ENCODE peak calls at places on chromosome 21, in eight cellular contexts. K, T, Y, D, E, W, X and F are unnamed samples.

GRCh38 chr21:41361786-41362604 is at the start of gene MX2:
- DNase-seq in K (peak), T (no peak), Y (peak), D (no peak), E (peak), W (peak), X (peak), F (peak)

GRCh38 chr21:32708069-32708468 is 19.7 kb downstream of the SYNJ1 start:
- DNase-seq in K (no peak), T (no peak), Y (no peak), D (no peak), E (no peak), W (no peak), X (no peak), F (no peak)

GRCh38 chr21:41255190-41255589 is 61.4 kb upstream of the FAM3B start:
- DNase-seq in K (no peak), T (no peak), Y (no peak), D (no peak), E (no peak), W (no peak), X (no peak), F (no peak)

GRCh38 chr21:42748620-42749176 is 95.3 kb downstream of the PDE9A start:
- DNase-seq in K (no peak), T (no peak), Y (no peak), D (no peak), E (no peak), W (no peak), X (no peak), F (no peak)

GRCh38 chr21:42988234-42988965 is 14.0 kb downstream of the PKNOX1 start:
- DNase-seq in K (peak), T (no peak), Y (peak), D (no peak), E (no peak), W (peak), X (no peak), F (no peak)

GRCh38 chr21:45872902-45873301 is 108.7 kb upstream of the COL6A1 start:
- DNase-seq in K (no peak), T (no peak), Y (no peak), D (no peak), E (no peak), W (no peak), X (no peak), F (no peak)

GRCh38 chr21:15688016-15688415 is 41.8 kb upstream of the USP25 start:
- DNase-seq in K (peak), T (no peak), Y (no peak), D (no peak), E (no peak), W (peak), X (no peak), F (no peak)

GRCh38 chr21:43608225-43608624 is 51.1 kb downstream of the HSF2BP start:
- DNase-seq in K (peak), T (no peak), Y (peak), D (no peak), E (no peak), W (peak), X (no peak), F (no peak)

GRCh38 chr21:41681336-41681801 is 85.5 kb downstream of the RIPK4 start:
- DNase-seq in K (no peak), T (no peak), Y (no peak), D (no peak), E (no peak), W (no peak), X (no peak), F (no peak)

GRCh38 chr21:41583274-41583790 is 75.4 kb upstream of the TMPRSS2 start:
- DNase-seq in K (peak), T (no peak), Y (no peak), D (no peak), E (no peak), W (peak), X (no peak), F (no peak)

GRCh38 chr21:46112731-46113215 is 14.9 kb downstream of the COL6A2 start:
- DNase-seq in K (no peak), T (no peak), Y (no peak), D (no peak), E (peak), W (no peak), X (no peak), F (peak)

GRCh38 chr21:41121785-41122415 is 46.1 kb upstream of the BACE2 start:
- DNase-seq in K (peak), T (peak), Y (peak), D (peak), E (peak), W (peak), X (peak), F (peak)

GRCh38 chr21:31720739-31721138 is 11.2 kb downstream of the SCAF4 start:
- DNase-seq in K (no peak), T (no peak), Y (no peak), D (no peak), E (no peak), W (no peak), X (no peak), F (no peak)

GRCh38 chr21:41746744-41747006 is 20.2 kb downstream of the RIPK4 start:
- DNase-seq in K (no peak), T (no peak), Y (no peak), D (no peak), E (no peak), W (no peak), X (no peak), F (no peak)

GRCh38 chr21:17688912-17689874 is 76.5 kb upstream of the BTG3 start:
- DNase-seq in K (peak), T (no peak), Y (no peak), D (no peak), E (no peak), W (peak), X (peak), F (peak)

GRCh38 chr21:46361937-46362336 is 38.0 kb downstream of the PCNT start:
- DNase-seq in K (peak), T (no peak), Y (no peak), D (no peak), E (peak), W (no peak), X (no peak), F (no peak)

GRCh38 chr21:46098303-46099141 is 610 bp downstream of the COL6A2 start:
- DNase-seq in K (no peak), T (peak), Y (peak), D (no peak), E (peak), W (no peak), X (no peak), F (peak)

GRCh38 chr21:46500224-46500861 is 41.7 kb downstream of the DIP2A start:
- DNase-seq in K (peak), T (no peak), Y (peak), D (no peak), E (no peak), W (peak), X (no peak), F (no peak)

GRCh38 chr21:42850866-42851391 is 28.4 kb downstream of the WDR4 start:
- DNase-seq in K (peak), T (peak), Y (peak), D (no peak), E (no peak), W (no peak), X (no peak), F (no peak)

GRCh38 chr21:43306911-43307676 is 119.8 kb downstream of the SIK1 start:
- DNase-seq in K (peak), T (no peak), Y (peak), D (no peak), E (peak), W (peak), X (peak), F (no peak)

GRCh38 chr21:42784896-42785451 is 94.4 kb downstream of the WDR4 start:
- DNase-seq in K (no peak), T (no peak), Y (no peak), D (no peak), E (no peak), W (no peak), X (no peak), F (no peak)

GRCh38 chr21:41763398-41763931 is 3.4 kb downstream of the RIPK4 start:
- DNase-seq in K (no peak), T (peak), Y (no peak), D (no peak), E (no peak), W (no peak), X (no peak), F (no peak)

DNA sequence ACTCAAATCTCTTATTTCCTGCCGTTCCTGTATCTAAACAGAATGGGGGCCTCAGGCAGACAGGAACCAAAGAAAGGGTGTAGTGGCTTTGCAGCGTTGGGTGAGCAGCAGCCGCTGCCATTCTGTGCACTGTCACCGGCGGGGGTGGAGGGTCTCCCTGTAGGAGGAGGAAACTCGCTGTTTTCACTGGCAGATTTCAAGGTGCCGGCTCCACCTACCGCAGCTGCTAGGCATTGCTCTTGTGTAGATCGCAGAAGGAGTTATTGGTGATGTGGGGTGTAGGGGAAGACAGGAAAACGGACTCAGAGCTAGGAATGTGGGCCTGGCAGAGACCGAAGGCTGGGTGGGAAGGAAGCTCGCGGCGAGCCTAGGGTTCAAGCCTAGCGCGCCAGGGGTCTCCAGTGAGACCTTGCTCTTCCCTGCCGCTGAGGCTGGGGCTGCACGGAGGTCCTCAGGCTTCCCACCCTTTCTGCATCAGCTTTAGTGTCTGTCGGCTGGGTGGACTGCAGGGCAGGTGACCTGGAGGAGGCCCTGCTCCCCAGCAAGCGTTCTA is 20.8 kb downstream of the ATP5PO start:
- DNase-seq in K (peak), T (peak), Y (peak), D (peak), E (peak), W (peak), X (peak), F (peak)
- TF ChIP-seq CTCF in K (peak), T (peak), Y (peak), D (peak), E (peak), W (peak), X (peak), F (peak)

GRCh38 chr21:36584980-36585940 is 105.3 kb upstream of the CLDN14 start:
- DNase-seq in K (peak), T (no peak), Y (no peak), D (no peak), E (no peak), W (no peak), X (no peak), F (no peak)
- TF ChIP-seq CTCF in K (peak), T (no peak), Y (no peak), D (no peak), E (no peak), W (peak), X (no peak), F (no peak)

GRCh38 chr21:39580744-39581143 is 32.0 kb upstream of the B3GALT5 start:
- DNase-seq in K (no peak), T (no peak), Y (no peak), D (no peak), E (no peak), W (no peak), X (no peak), F (no peak)

GRCh38 chr21:39582749-39583148 is 30.0 kb upstream of the B3GALT5 start:
- DNase-seq in K (no peak), T (no peak), Y (no peak), D (no peak), E (no peak), W (no peak), X (no peak), F (no peak)

GRCh38 chr21:39579734-39580332 is 32.9 kb upstream of the B3GALT5 start:
- DNase-seq in K (no peak), T (no peak), Y (no peak), D (no peak), E (no peak), W (no peak), X (no peak), F (no peak)

GRCh38 chr21:39576518-39577128 is 36.1 kb upstream of the B3GALT5 start:
- DNase-seq in K (no peak), T (no peak), Y (no peak), D (no peak), E (no peak), W (no peak), X (no peak), F (no peak)

DNA sequence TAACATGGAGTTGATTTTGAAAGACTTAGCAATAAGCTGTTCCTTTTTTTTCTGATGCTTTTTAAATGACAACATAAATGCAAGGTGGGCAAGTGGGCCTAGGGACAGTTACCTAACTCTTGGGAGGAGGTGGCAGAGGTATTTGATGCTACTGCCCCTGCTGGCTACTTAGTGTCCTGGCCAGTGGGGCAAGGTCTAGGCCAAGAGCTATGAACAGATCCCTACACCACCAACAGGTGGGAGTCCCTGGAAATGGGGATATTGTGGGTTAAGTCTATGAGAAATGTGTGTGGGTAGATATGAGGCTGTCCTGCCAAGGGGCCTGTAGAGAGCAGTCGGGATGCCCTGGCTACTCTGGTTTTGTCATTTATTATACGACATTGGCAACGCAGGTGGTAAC is 31.3 kb upstream of the B3GALT5 start:
- DNase-seq in K (no peak), T (no peak), Y (no peak), D (no peak), E (no peak), W (no peak), X (no peak), F (no peak)
- TF ChIP-seq CTCF in K (no peak), T (peak), Y (no peak), D (no peak), E (no peak), W (no peak), X (no peak), F (no peak)

GRCh38 chr21:29499734-29500343 is 201.1 kb downstream of the BACH1 start:
- DNase-seq in K (peak), T (peak), Y (peak), D (no peak), E (no peak), W (peak), X (no peak), F (no peak)
- TF ChIP-seq CTCF in K (peak), T (peak), Y (peak), D (peak), E (no peak), W (peak), X (no peak), F (peak)

GRCh38 chr21:44800971-44801467 is 601 bp downstream of the UBE2G2 start:
- DNase-seq in K (peak), T (peak), Y (peak), D (no peak), E (no peak), W (peak), X (no peak), F (no peak)
- TF ChIP-seq CTCF in K (peak), T (peak), Y (peak), D (peak), E (peak), W (peak), X (peak), F (no peak)

GRCh38 chr21:38815060-38815405 is 9.3 kb downstream of the ETS2 start:
- DNase-seq in K (peak), T (no peak), Y (no peak), D (no peak), E (no peak), W (peak), X (no peak), F (no peak)

GRCh38 chr21:38814126-38815059 is 8.7 kb downstream of the ETS2 start:
- DNase-seq in K (peak), T (peak), Y (no peak), D (no peak), E (no peak), W (no peak), X (no peak), F (no peak)

GRCh38 chr21:38811257-38811656 is 5.5 kb downstream of the ETS2 start:
- DNase-seq in K (peak), T (no peak), Y (peak), D (no peak), E (no peak), W (peak), X (no peak), F (no peak)

GRCh38 chr21:38813143-38813542 is 7.4 kb downstream of the ETS2 start:
- DNase-seq in K (no peak), T (no peak), Y (no peak), D (no peak), E (no peak), W (no peak), X (no peak), F (no peak)

GRCh38 chr21:38813554-38813953 is 7.8 kb downstream of the ETS2 start:
- DNase-seq in K (no peak), T (no peak), Y (no peak), D (no peak), E (no peak), W (peak), X (no peak), F (no peak)
- TF ChIP-seq CTCF in K (no peak), T (no peak), Y (no peak), D (no peak), E (no peak), W (no peak), X (no peak), F (no peak)

DNA sequence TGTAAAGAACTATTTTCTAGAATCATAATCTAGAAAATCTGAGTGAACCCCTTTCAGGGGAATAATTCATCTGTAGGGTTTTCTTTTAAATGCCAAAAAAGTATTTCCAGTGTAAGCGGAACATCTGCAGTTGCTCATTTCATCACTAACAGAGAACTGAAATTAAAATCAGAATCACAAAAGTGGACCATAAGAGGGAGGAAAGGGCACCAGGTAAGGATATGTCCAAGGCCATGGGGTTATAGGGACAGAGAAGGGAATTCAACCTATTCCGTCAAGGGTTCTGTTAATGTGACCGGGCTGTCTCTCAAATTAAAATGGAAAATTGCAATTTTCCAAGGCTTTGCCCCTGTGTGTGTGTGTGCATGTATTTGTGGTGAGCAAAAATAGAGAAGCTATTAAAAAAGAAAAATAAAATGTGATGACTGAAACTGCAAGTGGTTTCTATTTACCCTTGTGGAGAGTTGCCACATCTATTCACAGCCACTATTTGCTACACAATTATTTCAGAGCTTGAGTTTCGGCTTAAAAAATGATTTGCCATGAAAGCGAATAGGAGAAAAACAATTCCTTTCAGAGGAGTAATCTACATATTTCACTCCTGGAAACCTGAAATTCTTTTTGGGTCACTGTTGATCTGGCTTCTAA is 53.1 kb downstream of the APP start:
- DNase-seq in K (no peak), T (no peak), Y (peak), D (no peak), E (no peak), W (no peak), X (no peak), F (no peak)
- TF ChIP-seq CTCF in K (no peak), T (no peak), Y (no peak), D (no peak), E (no peak), W (no peak), X (no peak), F (no peak)

GRCh38 chr21:37564924-37565529 is 198.5 kb downstream of the DYRK1A start:
- DNase-seq in K (peak), T (peak), Y (peak), D (no peak), E (peak), W (peak), X (no peak), F (no peak)

GRCh38 chr21:37561941-37562919 is 195.7 kb downstream of the DYRK1A start:
- DNase-seq in K (no peak), T (no peak), Y (no peak), D (no peak), E (no peak), W (no peak), X (no peak), F (no peak)

GRCh38 chr21:37562920-37563640 is 196.5 kb downstream of the DYRK1A start:
- DNase-seq in K (no peak), T (no peak), Y (no peak), D (no peak), E (peak), W (no peak), X (peak), F (no peak)

GRCh38 chr21:37564341-37564923 is 197.9 kb downstream of the DYRK1A start:
- DNase-seq in K (peak), T (peak), Y (peak), D (no peak), E (peak), W (peak), X (peak), F (no peak)

DNA sequence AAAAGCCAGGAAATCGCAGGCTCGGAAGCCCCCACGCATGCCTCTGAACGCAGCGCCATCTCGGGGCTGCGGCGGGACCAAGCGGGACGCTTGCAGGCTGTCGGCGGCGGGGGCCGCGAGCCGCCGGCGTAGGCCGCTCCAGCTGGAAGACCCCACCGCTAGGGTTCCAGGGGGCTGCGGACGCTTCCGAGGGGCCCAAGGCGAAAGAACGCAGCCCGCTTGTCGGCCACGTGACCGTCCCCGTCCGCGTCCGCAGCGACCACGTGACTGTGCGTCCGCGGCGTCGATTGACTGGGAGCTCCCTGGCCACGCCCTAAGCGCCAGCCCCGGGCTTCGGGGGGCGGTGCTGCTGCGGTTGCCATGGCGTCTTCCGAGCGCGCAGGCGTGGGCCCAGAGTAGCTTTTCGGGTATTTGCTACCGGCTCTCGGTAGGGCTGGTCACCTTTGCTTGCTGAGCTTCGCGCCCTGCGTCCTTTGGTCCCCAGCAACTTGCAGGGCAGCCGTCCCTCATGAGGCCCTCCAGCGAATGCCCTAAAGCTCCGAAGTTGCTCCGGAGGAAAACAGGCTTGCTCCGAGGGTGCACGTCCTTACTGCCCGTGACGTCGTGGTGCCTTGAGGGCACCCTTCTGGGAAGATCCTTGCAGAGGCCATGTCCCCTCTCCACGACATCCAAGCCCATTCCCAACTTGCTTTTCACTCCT is 197.2 kb downstream of the DYRK1A start:
- DNase-seq in K (peak), T (peak), Y (peak), D (peak), E (peak), W (peak), X (peak), F (no peak)
- TF ChIP-seq CTCF in K (peak), T (no peak), Y (peak), D (no peak), E (peak), W (peak), X (peak), F (no peak)